ENCODE peak calls at places on chromosome 6, in four cellular contexts. H is MM.1S, P is tibial artery, R is PC-3. K is an unnamed sample.

GRCh38 chr6:75691012-75691411 is 58.0 kb upstream of the MYO6 start:
- DNase-seq in H (no peak), P (no peak), R (peak; percentile 55), K (peak; percentile 51)

GRCh38 chr6:148890605-148891004 is 143.8 kb downstream of the UST start:
- DNase-seq in H (no peak), P (no peak), R (no peak), K (no peak)

GRCh38 chr6:815348-815738 is 122.4 kb upstream of the EXOC2 start:
- DNase-seq in H (peak; percentile 23), P (no peak), R (no peak), K (no peak)

GRCh38 chr6:54775586-54775985 is 71.0 kb upstream of the FAM83B start:
- DNase-seq in H (no peak), P (no peak), R (no peak), K (no peak)

GRCh38 chr6:72422126-72422680 is 199.7 kb upstream of the KCNQ5 start:
- DNase-seq in H (no peak), P (no peak), R (peak; percentile 33), K (peak; percentile 51)

GRCh38 chr6:12476484-12476883 is 186.3 kb downstream of the EDN1 start:
- DNase-seq in H (no peak), P (no peak), R (no peak), K (peak; percentile 27)

GRCh38 chr6:5181494-5182287 is 79.1 kb downstream of the LYRM4 start:
- DNase-seq in H (no peak), P (no peak), R (no peak), K (no peak)

GRCh38 chr6:30061766-30062458 is 847 bp downstream of the POLR1H start:
- DNase-seq in H (no peak), P (peak; percentile 62), R (peak; percentile 44), K (peak; percentile 38)

GRCh38 chr6:141451508-141452353 is 681.0 kb upstream of the GJE1 start:
- DNase-seq in H (no peak), P (no peak), R (peak; percentile 70), K (peak; percentile 78)

GRCh38 chr6:158069800-158070195 is 88.1 kb downstream of the SYNJ2 start:
- DNase-seq in H (no peak), P (no peak), R (peak; percentile 71), K (peak; percentile 75)

GRCh38 chr6:20647585-20647984 is 113.3 kb downstream of the CDKAL1 start:
- DNase-seq in H (no peak), P (no peak), R (no peak), K (no peak)

GRCh38 chr6:164967102-164967501 is 342.3 kb downstream of the C6orf118 start:
- DNase-seq in H (no peak), P (no peak), R (no peak), K (no peak)

GRCh38 chr6:142842423-142843261 is 102.3 kb downstream of the HIVEP2 start:
- DNase-seq in H (peak; percentile 53), P (no peak), R (peak; percentile 90), K (peak; percentile 59)

GRCh38 chr6:157228421-157229218 is 94.7 kb downstream of the TMEM242 start:
- DNase-seq in H (no peak), P (peak; percentile 65), R (no peak), K (no peak)

GRCh38 chr6:7115452-7116223 is 7.9 kb downstream of the RREB1 start:
- DNase-seq in H (no peak), P (no peak), R (no peak), K (no peak)

GRCh38 chr6:118387921-118388701 is 160.0 kb upstream of the PLN start:
- DNase-seq in H (no peak), P (no peak), R (peak; percentile 90), K (peak; percentile 92)

GRCh38 chr6:42571611-42572342 is 7.9 kb downstream of the UBR2 start:
- DNase-seq in H (peak; percentile 12), P (no peak), R (no peak), K (no peak)

GRCh38 chr6:42566614-42567208 is 2.9 kb downstream of the UBR2 start:
- DNase-seq in H (no peak), P (no peak), R (no peak), K (no peak)

GRCh38 chr6:42564496-42564890 is 664 bp downstream of the UBR2 start:
- DNase-seq in H (peak; percentile 42), P (no peak), R (peak; percentile 22), K (peak; percentile 31)

GRCh38 chr6:42572523-42572922 is 8.7 kb downstream of the UBR2 start:
- DNase-seq in H (peak; percentile 46), P (no peak), R (no peak), K (no peak)

GRCh38 chr6:42569102-42570028 is 5.5 kb downstream of the UBR2 start:
- DNase-seq in H (peak; percentile 26), P (no peak), R (peak; percentile 77), K (peak; percentile 97)
- H3K4me3 ChIP-seq in H (peak overlapping the region; percentile 16), P (no peak overlapping the region), R (no peak overlapping the region), K (no peak overlapping the region)

GRCh38 chr6:87257046-87257445 is 65.3 kb upstream of the SMIM8 start:
- DNase-seq in H (no peak), P (no peak), R (no peak), K (no peak)
- H3K36me3 ChIP-seq in H (peaks cover 18% of the 10 kb centered on the region), P (peaks cover 40% of the 10 kb centered on the region), R (peaks cover 19% of the 10 kb centered on the region), K (peaks cover 10% of the 10 kb centered on the region)

GRCh38 chr6:113089056-113089455 is 741.9 kb downstream of the RFPL4B start:
- DNase-seq in H (no peak), P (no peak), R (no peak), K (no peak)
- TF ChIP-seq CTCF in H (no peak), P (no peak), R (peak; percentile 26), K (no peak)

GRCh38 chr6:38715016-38715809 is at the start of gene DNAH8:
- DNase-seq in H (no peak), P (no peak), R (no peak), K (no peak)
- H3K4me3 ChIP-seq in H (no peak within 1 kb of the TSS), P (no peak within 1 kb of the TSS), R (no peak within 1 kb of the TSS), K (no peak within 1 kb of the TSS)

GRCh38 chr6:15524736-15525401 is 138.0 kb downstream of the DTNBP1 start:
- DNase-seq in H (no peak), P (no peak), R (no peak), K (no peak)
- H3K36me3 ChIP-seq in H (peaks cover 9% of the 10 kb centered on the region), P (peaks cover 65% of the 10 kb centered on the region), R (peaks cover 13% of the 10 kb centered on the region), K (peaks cover 7% of the 10 kb centered on the region)

GRCh38 chr6:138289739-138290138 is 71.4 kb upstream of the PBOV1 start:
- DNase-seq in H (peak; percentile 30), P (no peak), R (peak; percentile 9), K (no peak)

GRCh38 chr6:138287144-138287955 is 69.1 kb upstream of the PBOV1 start:
- DNase-seq in H (peak; percentile 66), P (no peak), R (peak; percentile 63), K (peak; percentile 56)

GRCh38 chr6:138286698-138287097 is 68.4 kb upstream of the PBOV1 start:
- DNase-seq in H (no peak), P (no peak), R (no peak), K (no peak)

GRCh38 chr6:138290563-138290962 is 72.3 kb upstream of the PBOV1 start:
- DNase-seq in H (no peak), P (no peak), R (no peak), K (no peak)

GRCh38 chr6:138285800-138286199 is 67.5 kb upstream of the PBOV1 start:
- DNase-seq in H (no peak), P (no peak), R (no peak), K (no peak)
- TF ChIP-seq CTCF in H (no peak), P (no peak), R (peak; percentile 27), K (peak; percentile 11)

GRCh38 chr6:50822078-50822476 is 3.4 kb downstream of the TFAP2B start:
- DNase-seq in H (no peak), P (no peak), R (peak; percentile 38), K (no peak)
- H3K4me3 ChIP-seq in H (no peak overlapping the region), P (no peak overlapping the region), R (peak overlapping the region; percentile 29), K (no peak overlapping the region)